ENCODE peak calls at places on chromosome X, in ten cellular contexts. N, P, Z, W, G, E, C, V, J and L are unnamed samples.

GRCh38 chrX:107483976-107484726 is 34.7 kb downstream of the FRMPD3 start:
- DNase-seq in Z (peak; percentile 14), J (peak; percentile 16), G (no peak), W (peak; percentile 2), V (no peak), C (no peak), P (no peak), E (no peak), N (no peak), L (peak; percentile 73)

GRCh38 chrX:19747672-19748610 is 139.5 kb downstream of the SH3KBP1 start:
- DNase-seq in V (peak; percentile 60), P (peak; percentile 19), C (no peak), N (peak; percentile 24), Z (no peak), W (peak; percentile 31), G (peak; percentile 44), E (peak; percentile 86), J (no peak), L (no peak)

GRCh38 chrX:152038798-152039197 is 64.3 kb upstream of the GABRE start:
- DNase-seq in P (no peak), Z (no peak), J (no peak), C (no peak), N (no peak), G (no peak), E (no peak), V (no peak), W (no peak), L (no peak)

GRCh38 chrX:70402721-70403120 is 20.4 kb upstream of the GDPD2 start:
- DNase-seq in Z (no peak), C (no peak), E (no peak), J (no peak), W (no peak), P (no peak), V (no peak), G (no peak), N (no peak), L (no peak)

GRCh38 chrX:13000311-13000811 is 25.5 kb downstream of the TMSB4X start:
- DNase-seq in V (no peak), J (no peak), E (peak; percentile 55), C (no peak), Z (no peak), G (no peak), W (no peak), P (no peak), N (peak; percentile 5), L (no peak)

GRCh38 chrX:95056901-95057300 is 1382.9 kb downstream of the FAM133A start:
- DNase-seq in V (no peak), C (no peak), E (no peak), N (no peak), W (no peak), J (peak; percentile 53), G (no peak), P (no peak), Z (no peak), L (no peak)

GRCh38 chrX:136689441-136689840 is 41.5 kb downstream of the CD40LG start:
- DNase-seq in V (no peak), Z (no peak), C (no peak), N (no peak), W (no peak), P (no peak), G (no peak), J (no peak), E (peak; percentile 24), L (no peak)

GRCh38 chrX:22122510-22122909 is 90.4 kb downstream of the PHEX start:
- DNase-seq in V (no peak), J (peak; percentile 47), P (no peak), C (no peak), W (no peak), G (no peak), E (no peak), Z (peak; percentile 53), N (no peak), L (no peak)

GRCh38 chrX:12975999-12976558 is 1.2 kb downstream of the TMSB4X start:
- DNase-seq in Z (peak; percentile 44), E (peak; percentile 70), V (no peak), P (no peak), J (peak; percentile 59), N (no peak), W (peak; percentile 61), G (no peak), C (peak; percentile 8), L (peak; percentile 43)

GRCh38 chrX:17525762-17526555 is 151.0 kb downstream of the NHS start:
- DNase-seq in E (no peak), V (no peak), C (no peak), Z (peak; percentile 22), J (no peak), P (no peak), W (no peak), N (no peak), G (no peak), L (no peak)

GRCh38 chrX:22276781-22277180 is 4.1 kb downstream of the CBLL2 start:
- DNase-seq in N (no peak), Z (peak; percentile 10), E (no peak), V (no peak), W (no peak), C (no peak), P (no peak), J (peak; percentile 18), G (no peak), L (no peak)

GRCh38 chrX:24920769-24921168 is 95.0 kb downstream of the ARX start:
- DNase-seq in V (no peak), Z (no peak), W (no peak), E (no peak), P (no peak), C (no peak), G (no peak), N (no peak), J (no peak), L (no peak)

GRCh38 chrX:65667503-65668355 is at the start of gene MSN:
- DNase-seq in W (peak; percentile 64), P (peak; percentile 8), J (peak; percentile 63), G (peak; percentile 75), N (no peak), Z (peak; percentile 84), C (no peak), V (peak; percentile 63), E (peak; percentile 83), L (peak; percentile 75)

GRCh38 chrX:69215161-69215560 is 49.9 kb upstream of the PJA1 start:
- DNase-seq in P (no peak), Z (no peak), N (no peak), E (no peak), C (no peak), W (no peak), J (no peak), G (no peak), V (no peak), L (no peak)

GRCh38 chrX:97158270-97158669 is 274.6 kb downstream of the RPA4 start:
- DNase-seq in J (no peak), V (no peak), P (no peak), C (no peak), W (no peak), G (no peak), Z (no peak), N (no peak), E (no peak), L (no peak)

GRCh38 chrX:133307637-133308485 is 89.7 kb upstream of the TFDP3 start:
- DNase-seq in G (no peak), W (no peak), J (no peak), E (no peak), V (no peak), P (no peak), N (no peak), Z (no peak), C (no peak), L (no peak)

GRCh38 chrX:9532349-9532748 is 67.5 kb downstream of the TBL1X start:
- DNase-seq in J (no peak), P (no peak), W (no peak), Z (no peak), E (no peak), V (no peak), N (no peak), C (no peak), G (no peak), L (peak; percentile 70)

GRCh38 chrX:28675173-28675572 is 87.9 kb downstream of the IL1RAPL1 start:
- DNase-seq in G (no peak), E (no peak), W (no peak), J (no peak), N (no peak), V (no peak), C (no peak), P (no peak), Z (no peak), L (no peak)

GRCh38 chrX:41984628-41985027 is 61.3 kb upstream of the CASK start:
- DNase-seq in E (no peak), N (no peak), Z (no peak), C (no peak), P (no peak), V (no peak), W (peak; percentile 49), G (no peak), J (no peak), L (no peak)

GRCh38 chrX:145848451-145848850 is 30.8 kb downstream of the SLITRK2 start:
- DNase-seq in J (no peak), G (no peak), W (no peak), C (no peak), N (no peak), E (no peak), P (no peak), Z (no peak), V (no peak), L (no peak)

GRCh38 chrX:150355898-150356297 is 7.2 kb upstream of the MAMLD1 start:
- DNase-seq in V (no peak), C (no peak), Z (no peak), G (no peak), W (no peak), N (no peak), P (no peak), J (no peak), E (no peak), L (no peak)

GRCh38 chrX:16666541-16666940 is 16.6 kb downstream of the S100G start:
- DNase-seq in N (no peak), P (no peak), E (no peak), C (no peak), V (no peak), J (peak; percentile 14), G (no peak), Z (peak; percentile 44), W (no peak), L (no peak)

GRCh38 chrX:9135901-9136510 is 102.1 kb upstream of the FAM9B start:
- DNase-seq in V (no peak), E (no peak), J (no peak), W (no peak), C (no peak), P (no peak), N (no peak), Z (no peak), G (no peak), L (no peak)

GRCh38 chrX:70012756-70013155 is 37.0 kb downstream of the AWAT2 start:
- DNase-seq in Z (no peak), C (no peak), G (no peak), W (no peak), J (no peak), N (no peak), V (no peak), E (no peak), P (no peak), L (no peak)

GRCh38 chrX:150225266-150225665 is 137.9 kb upstream of the MAMLD1 start:
- DNase-seq in G (no peak), E (no peak), Z (no peak), P (no peak), V (no peak), W (no peak), J (no peak), C (no peak), N (no peak), L (no peak)

GRCh38 chrX:104318330-104319009 is 63.7 kb upstream of the ESX1 start:
- DNase-seq in P (no peak), V (no peak), E (no peak), Z (peak; percentile 15), N (no peak), C (no peak), G (no peak), W (peak; percentile 64), J (peak; percentile 65), L (no peak)

GRCh38 chrX:50456712-50457484 is 13.7 kb downstream of the DGKK start:
- DNase-seq in V (no peak), N (no peak), J (no peak), C (no peak), G (no peak), P (no peak), W (no peak), Z (no peak), E (no peak), L (no peak)

GRCh38 chrX:136711147-136711546 is 63.2 kb downstream of the CD40LG start:
- DNase-seq in P (no peak), V (no peak), Z (peak; percentile 33), G (no peak), N (no peak), W (peak; percentile 46), E (peak; percentile 31), C (no peak), J (peak; percentile 21), L (no peak)